ENCODE peak calls at places on chromosomes 3 and 15, in eight cellular contexts. D is globus pallidus; F is ureter; P is NCI-H1092; X is naive thymus-derived CD8-positive, alpha-beta T cell; B is stimulated activated CD4-positive, alpha-beta T cell treated with anti-CD3 and anti-CD28 coated beads, TNF-alpha, amount 100 ng/mL, for 4 hours; T is A172; O is memory B cell. U is an unnamed sample.

GRCh38 chr3:126934149-126934548 is 48.8 kb upstream of the PLXNA1 start:
- DNase-seq in D (no peak), F (no peak), P (no peak), X (no peak), B (no peak), T (no peak), O (no peak), U (peak; percentile 37)

GRCh38 chr15:52680041-52680391 is 828 bp upstream of the ATOSA start:
- DNase-seq in D (no peak), F (no peak), P (no peak), X (no peak), B (no peak), T (peak; percentile 18), O (no peak), U (no peak)

GRCh38 chr15:79179108-79179561 is 88.6 kb upstream of the RASGRF1 start:
- DNase-seq in D (no peak), F (no peak), P (no peak), X (no peak), B (no peak), T (peak; percentile 90), O (no peak), U (peak; percentile 36)

GRCh38 chr3:79018671-79019136 is 749.1 kb downstream of the ROBO1 start:
- DNase-seq in D (peak; percentile 79), F (peak; percentile 51), P (no peak), X (peak; percentile 65), B (no peak), T (peak; percentile 32), O (no peak), U (peak; percentile 71)

GRCh38 chr3:56476771-56477170 is 8.5 kb upstream of the ERC2 start:
- DNase-seq in D (no peak), F (no peak), P (no peak), X (no peak), B (no peak), T (no peak), O (no peak), U (no peak)

GRCh38 chr3:64460877-64461276 is 226.9 kb downstream of the ADAMTS9 start:
- DNase-seq in D (no peak), F (no peak), P (no peak), X (no peak), B (no peak), T (peak; percentile 29), O (no peak), U (no peak)

GRCh38 chr3:87127286-87127685 is 99.8 kb upstream of the CHMP2B start:
- DNase-seq in D (no peak), F (no peak), P (no peak), X (no peak), B (no peak), T (no peak), O (no peak), U (no peak)

GRCh38 chr15:50315814-50316630 is 39.0 kb downstream of the GABPB1 start:
- DNase-seq in D (peak; percentile 24), F (no peak), P (peak; percentile 0), X (no peak), B (no peak), T (peak; percentile 43), O (peak; percentile 28), U (no peak)

GRCh38 chr3:107133891-107134290 is 243.3 kb upstream of the CCDC54 start:
- DNase-seq in D (no peak), F (no peak), P (no peak), X (no peak), B (no peak), T (no peak), O (no peak), U (no peak)